ENCODE peak calls at places on chromosomes 1 and 21, in six cellular contexts. V is HCT116, I is NT2/D1, L is K562, R is GM12878, S is HepG2. P is an unnamed sample.

GRCh38 chr1:157107702-157108101 is 8.1 kb upstream of the ETV3L start:
- DNase-seq in V (no peak), I (no peak), L (no peak), R (no peak), S (no peak), P (no peak)

GRCh38 chr1:91805343-91805801 is 80.6 kb downstream of the TGFBR3 start:
- DNase-seq in V (no peak), I (no peak), L (peak), R (no peak), S (no peak), P (no peak)

GRCh38 chr21:18298228-18298627 is 53.6 kb downstream of the CHODL start:
- DNase-seq in V (no peak), I (peak), L (no peak), R (no peak), S (no peak), P (no peak)

GRCh38 chr1:176745945-176746344 is 283.0 kb downstream of the PAPPA2 start:
- DNase-seq in V (no peak), I (no peak), L (peak), R (no peak), S (peak), P (no peak)

GRCh38 chr21:24716306-24716918 is 890.9 kb downstream of the MRPL39 start:
- DNase-seq in V (no peak), I (no peak), L (no peak), R (no peak), S (no peak), P (no peak)

GRCh38 chr21:46454634-46455390 is 3.9 kb upstream of the DIP2A start:
- DNase-seq in V (no peak), I (no peak), L (no peak), R (no peak), S (no peak), P (no peak)

GRCh38 chr21:36762636-36763035 is 63.7 kb downstream of the SIM2 start:
- DNase-seq in V (no peak), I (no peak), L (no peak), R (no peak), S (no peak), P (no peak)

GRCh38 chr1:19179597-19180271 is 30.3 kb downstream of the UBR4 start:
- DNase-seq in V (peak), I (no peak), L (peak), R (no peak), S (peak), P (no peak)

GRCh38 chr1:67261646-67262045 is 46.0 kb upstream of the IL12RB2 start:
- DNase-seq in V (no peak), I (no peak), L (peak), R (no peak), S (no peak), P (peak)

GRCh38 chr1:25774921-25775774 is 24.8 kb upstream of the SELENON start:
- DNase-seq in V (no peak), I (no peak), L (no peak), R (peak), S (no peak), P (no peak)

GRCh38 chr1:114353233-114353632 is 157.8 kb downstream of the TRIM33 start:
- DNase-seq in V (no peak), I (no peak), L (peak), R (no peak), S (peak), P (no peak)

GRCh38 chr1:223556414-223557124 is 108.9 kb downstream of the CAPN8 start:
- DNase-seq in V (peak), I (peak), L (peak), R (peak), S (peak), P (peak)
- TF ChIP-seq ZNF274 in V (no peak), I (no peak), L (no peak), R (no peak), S (no peak), P (no peak)

DNA sequence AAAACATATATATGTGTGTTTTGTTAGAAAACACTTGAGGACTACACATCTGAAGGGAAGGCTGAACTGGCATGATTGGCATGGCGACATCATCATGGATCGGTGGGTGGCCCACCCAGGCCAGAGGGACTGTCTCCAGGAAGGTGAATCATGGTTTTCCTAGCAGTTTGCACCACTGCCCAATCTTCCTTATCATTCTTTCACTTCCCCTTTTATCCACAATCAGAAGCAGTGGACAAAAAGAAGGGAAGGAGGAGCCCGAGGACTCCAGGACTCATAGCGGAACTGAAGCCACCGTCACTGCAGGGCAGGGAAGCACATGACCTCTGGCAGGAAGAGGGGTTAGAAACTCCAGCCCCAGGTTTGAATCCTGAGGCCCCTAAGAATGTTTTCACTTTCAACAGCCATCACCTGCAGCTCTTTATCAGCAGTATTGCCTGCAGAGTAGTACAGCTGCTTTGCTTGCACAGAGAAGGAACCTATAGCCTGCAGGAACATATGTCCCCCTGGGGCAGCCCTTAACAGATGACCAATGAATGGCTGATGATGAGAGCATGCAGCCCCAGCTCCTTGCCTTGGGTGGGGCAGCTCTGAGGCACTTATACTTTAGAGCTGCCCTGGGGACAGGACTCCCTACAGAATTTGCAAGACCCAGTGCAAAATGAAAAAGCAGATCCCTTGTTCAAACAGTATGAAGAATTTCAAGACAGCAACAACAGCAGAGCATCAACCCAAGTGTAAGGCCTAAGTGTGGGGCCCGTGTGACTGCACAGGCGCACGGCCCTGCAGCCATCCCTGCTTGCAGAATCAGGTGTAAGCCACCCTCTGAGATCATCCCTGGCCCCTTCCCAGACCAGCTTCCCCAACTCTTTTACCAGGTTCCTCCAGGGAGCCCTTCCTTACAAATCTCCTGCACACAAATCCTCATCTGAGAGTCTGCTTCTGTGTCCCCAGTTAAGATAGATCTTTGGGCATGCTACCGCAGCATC is 241.8 kb upstream of the IRF2BP2 start:
- DNase-seq in V (no peak), I (no peak), L (peak), R (no peak), S (no peak), P (no peak)
- TF ChIP-seq ZNF274 in V (no peak), I (no peak), L (no peak), R (no peak), S (no peak), P (no peak)

GRCh38 chr1:186143521-186143920 is 231.5 kb downstream of the TPR start:
- DNase-seq in V (no peak), I (no peak), L (no peak), R (no peak), S (no peak), P (no peak)

GRCh38 chr1:186139706-186140105 is 235.3 kb downstream of the TPR start:
- DNase-seq in V (no peak), I (no peak), L (no peak), R (no peak), S (no peak), P (no peak)

GRCh38 chr1:186142159-186142558 is 232.9 kb downstream of the TPR start:
- DNase-seq in V (no peak), I (no peak), L (no peak), R (no peak), S (no peak), P (no peak)

GRCh38 chr1:186142916-186143315 is 232.1 kb downstream of the TPR start:
- DNase-seq in V (no peak), I (no peak), L (no peak), R (no peak), S (no peak), P (no peak)

DNA sequence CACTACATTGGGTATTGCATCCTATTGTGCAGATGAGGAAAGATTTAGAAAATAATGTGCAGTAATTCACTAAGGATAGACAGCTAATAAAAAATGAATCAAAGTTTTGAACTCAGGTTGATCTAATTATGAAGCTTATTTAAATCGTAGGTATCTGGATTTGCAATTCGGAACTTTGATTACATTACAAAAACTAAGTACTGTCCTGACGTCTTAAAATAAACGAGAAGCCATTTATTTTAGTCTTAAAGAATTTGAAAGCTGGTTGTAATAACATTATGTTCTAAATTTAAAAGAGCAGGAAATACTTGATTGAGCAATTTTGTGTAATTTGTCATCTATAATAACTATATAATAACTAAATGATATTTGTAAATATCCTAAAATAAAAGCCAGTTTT is 235.9 kb downstream of the TPR start:
- DNase-seq in V (no peak), I (no peak), L (no peak), R (no peak), S (no peak), P (no peak)
- TF ChIP-seq ZNF274 in V (no peak), I (no peak), L (no peak), R (no peak), S (no peak), P (no peak)

GRCh38 chr1:147071142-147071541 is 101.1 kb downstream of the PRKAB2 start:
- DNase-seq in V (no peak), I (no peak), L (no peak), R (no peak), S (no peak), P (no peak)

GRCh38 chr1:147076442-147076841 is 95.8 kb downstream of the PRKAB2 start:
- DNase-seq in V (no peak), I (no peak), L (no peak), R (no peak), S (no peak), P (no peak)

GRCh38 chr1:147073062-147073432 is 99.2 kb downstream of the PRKAB2 start:
- DNase-seq in V (no peak), I (no peak), L (no peak), R (no peak), S (no peak), P (no peak)

GRCh38 chr1:147077081-147077480 is 95.2 kb downstream of the PRKAB2 start:
- DNase-seq in V (no peak), I (no peak), L (no peak), R (no peak), S (no peak), P (no peak)

DNA sequence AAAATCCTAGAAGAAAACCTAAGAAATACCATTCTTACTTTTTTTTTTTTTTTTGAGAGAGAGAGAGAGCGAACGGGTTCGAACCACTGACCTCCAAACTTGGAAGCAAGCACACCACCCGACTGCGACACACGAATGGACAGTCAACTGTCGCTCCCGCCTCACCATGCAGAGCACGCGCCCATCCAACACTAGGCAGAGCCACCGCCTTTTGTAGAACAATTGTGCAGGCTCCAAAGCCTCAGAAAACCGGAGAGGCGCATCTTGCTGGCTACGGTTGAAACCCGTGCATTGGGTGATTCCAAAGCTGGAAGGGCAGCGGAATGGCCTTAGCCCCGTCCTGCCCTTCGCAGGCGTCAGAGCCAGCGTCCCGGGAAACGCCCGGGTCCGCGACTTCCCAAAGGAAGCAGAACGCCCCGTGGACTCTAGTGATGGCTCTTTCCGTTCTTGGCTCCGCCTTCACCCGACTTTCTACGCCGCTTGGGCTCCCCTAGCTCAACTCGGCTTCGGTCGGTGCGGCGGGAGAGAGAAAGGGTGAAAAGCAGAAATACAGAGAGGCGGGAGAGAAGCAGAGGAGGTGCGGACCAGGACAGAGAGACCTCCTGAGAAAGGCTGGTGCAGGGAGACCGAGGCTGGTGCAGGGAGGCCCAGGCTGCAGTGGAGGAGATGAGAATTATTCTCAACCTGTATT is 99.8 kb downstream of the PRKAB2 start:
- DNase-seq in V (no peak), I (no peak), L (no peak), R (no peak), S (no peak), P (peak)
- TF ChIP-seq ZNF274 in V (no peak), I (no peak), L (no peak), R (no peak), S (no peak), P (no peak)

GRCh38 chr1:221921936-221922335 is 180.0 kb upstream of the DUSP10 start:
- DNase-seq in V (no peak), I (no peak), L (no peak), R (no peak), S (no peak), P (no peak)

GRCh38 chr1:221923921-221924598 is 182.2 kb upstream of the DUSP10 start:
- DNase-seq in V (no peak), I (no peak), L (no peak), R (no peak), S (no peak), P (no peak)

GRCh38 chr1:221925947-221926346 is 184.1 kb upstream of the DUSP10 start:
- DNase-seq in V (no peak), I (no peak), L (no peak), R (no peak), S (no peak), P (no peak)
- TF ChIP-seq ZNF274 in V (no peak), I (no peak), L (no peak), R (no peak), S (no peak), P (no peak)

GRCh38 chr1:31689394-31689793 is 14.4 kb downstream of the COL16A1 start:
- DNase-seq in V (no peak), I (no peak), L (no peak), R (no peak), S (no peak), P (no peak)

GRCh38 chr1:31688233-31688918 is 15.4 kb downstream of the COL16A1 start:
- DNase-seq in V (no peak), I (no peak), L (no peak), R (no peak), S (no peak), P (no peak)

GRCh38 chr1:31690921-31691320 is 12.9 kb downstream of the COL16A1 start:
- DNase-seq in V (no peak), I (no peak), L (no peak), R (no peak), S (no peak), P (no peak)

GRCh38 chr1:31691446-31691845 is 12.4 kb downstream of the COL16A1 start:
- DNase-seq in V (no peak), I (no peak), L (no peak), R (no peak), S (no peak), P (no peak)

DNA sequence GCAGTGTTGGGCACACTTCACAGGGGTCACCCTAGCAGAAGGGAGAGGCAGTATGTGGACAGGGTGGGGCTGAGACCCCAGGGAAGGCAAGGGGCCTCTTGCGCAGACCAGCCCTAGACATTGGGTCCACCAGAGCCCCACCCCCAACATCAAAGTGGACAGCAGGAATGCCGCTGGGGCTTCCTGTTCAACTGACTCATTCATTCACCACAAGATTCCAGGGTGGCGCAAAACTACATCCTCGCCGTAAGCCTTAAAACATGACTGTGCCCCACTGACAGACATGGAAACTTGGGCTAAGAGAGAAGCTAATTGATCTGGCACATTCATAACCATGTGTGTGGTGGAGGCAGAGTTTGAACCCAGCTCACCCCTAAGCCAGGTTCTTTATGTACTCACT is 14.0 kb downstream of the COL16A1 start:
- DNase-seq in V (peak), I (no peak), L (no peak), R (no peak), S (no peak), P (no peak)
- TF ChIP-seq ZNF274 in V (no peak), I (no peak), L (no peak), R (no peak), S (no peak), P (no peak)

GRCh38 chr1:207849016-207849415 is 61.9 kb downstream of the CD34 start:
- DNase-seq in V (no peak), I (no peak), L (no peak), R (no peak), S (no peak), P (no peak)

GRCh38 chr1:207847116-207847515 is 63.8 kb downstream of the CD34 start:
- DNase-seq in V (no peak), I (no peak), L (no peak), R (no peak), S (no peak), P (no peak)

GRCh38 chr1:207850621-207851407 is 60.1 kb downstream of the CD34 start:
- DNase-seq in V (no peak), I (no peak), L (no peak), R (no peak), S (no peak), P (no peak)

GRCh38 chr1:207845109-207845508 is 65.8 kb downstream of the CD34 start:
- DNase-seq in V (no peak), I (no peak), L (no peak), R (no peak), S (no peak), P (no peak)

DNA sequence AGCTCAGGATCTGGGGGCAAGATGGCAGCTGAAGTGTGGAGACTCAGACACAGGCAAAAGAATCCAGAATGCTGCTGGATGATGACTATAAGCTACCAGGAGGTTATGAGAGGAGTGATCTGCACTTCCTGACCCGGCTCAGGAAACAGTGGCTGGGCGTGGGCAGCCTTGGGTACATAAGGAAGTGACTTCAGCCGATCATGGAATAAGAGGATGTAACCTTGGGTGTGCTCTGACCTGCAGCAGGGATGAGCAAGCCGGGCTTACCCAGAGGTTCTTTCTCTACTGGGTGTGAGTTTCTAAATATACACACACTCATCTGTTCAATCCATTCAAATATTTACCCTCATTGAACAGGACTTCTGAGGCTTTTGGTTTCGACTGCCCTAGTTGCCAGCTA is 62.7 kb downstream of the CD34 start:
- DNase-seq in V (no peak), I (no peak), L (peak), R (no peak), S (peak), P (no peak)
- TF ChIP-seq ZNF274 in V (no peak), I (no peak), L (no peak), R (no peak), S (no peak), P (no peak)

GRCh38 chr1:41807390-41807789 is 111.3 kb downstream of the HIVEP3 start:
- DNase-seq in V (no peak), I (no peak), L (no peak), R (no peak), S (no peak), P (no peak)
- TF ChIP-seq ZNF274 in V (no peak), I (no peak), L (no peak), R (no peak), S (no peak), P (no peak)

GRCh38 chr1:68454534-68454933 is 4.8 kb upstream of the RPE65 start:
- DNase-seq in V (no peak), I (no peak), L (no peak), R (no peak), S (no peak), P (no peak)
- TF ChIP-seq ZNF274 in V (no peak), I (no peak), L (no peak), R (no peak), S (no peak), P (no peak)

GRCh38 chr1:108858541-108858940 is 1.6 kb upstream of the AKNAD1 start:
- DNase-seq in V (no peak), I (no peak), L (no peak), R (no peak), S (no peak), P (no peak)
- TF ChIP-seq ZNF274 in V (no peak), I (no peak), L (no peak), R (no peak), S (no peak), P (no peak)

P was measured in H1.